ENCODE peak calls at places on chromosome 3, in four cellular contexts. G is astrocyte, I is SK-N-SH, W is tibial artery. T is an unnamed sample.
A peak's percentile ranks its signal among the peaks of the same experiment; 100 is the strongest.

GRCh38 chr3:195855471-195856409 is 44.0 kb upstream of the MUC4 start:
- DNase-seq in G (no peak), I (no peak), W (no peak), T (no peak)

GRCh38 chr3:112360574-112360973 is 27.6 kb downstream of the CD200 start:
- DNase-seq in G (peak; percentile 76), I (no peak), W (no peak), T (no peak)

GRCh38 chr3:183224581-183224980 is 28.5 kb upstream of the B3GNT5 start:
- DNase-seq in G (no peak), I (no peak), W (no peak), T (no peak)

GRCh38 chr3:106206165-106206564 is 337.4 kb upstream of the CBLB start:
- DNase-seq in G (peak; percentile 22), I (no peak), W (no peak), T (no peak)

GRCh38 chr3:183560607-183561006 is 5.1 kb upstream of the KLHL6 start:
- DNase-seq in G (no peak), I (no peak), W (no peak), T (no peak)

GRCh38 chr3:78992830-78993229 is 775.0 kb downstream of the ROBO1 start:
- DNase-seq in G (no peak), I (no peak), W (no peak), T (no peak)

GRCh38 chr3:46860381-46861292 is 2.6 kb downstream of the MYL3 start:
- DNase-seq in G (no peak), I (no peak), W (peak; percentile 18), T (peak; percentile 7)

GRCh38 chr3:114809668-114810413 is 337.2 kb downstream of the ZBTB20 start:
- DNase-seq in G (peak; percentile 8), I (no peak), W (no peak), T (no peak)

GRCh38 chr3:66439666-66440344 is 61.0 kb downstream of the LRIG1 start:
- DNase-seq in G (no peak), I (no peak), W (no peak), T (no peak)

GRCh38 chr3:157174265-157174615 is 14.3 kb upstream of the CCNL1 start:
- DNase-seq in G (no peak), I (no peak), W (no peak), T (peak; percentile 33)

GRCh38 chr3:195715583-195716266 is 5.1 kb upstream of the MUC20 start:
- DNase-seq in G (no peak), I (no peak), W (no peak), T (no peak)

DNA sequence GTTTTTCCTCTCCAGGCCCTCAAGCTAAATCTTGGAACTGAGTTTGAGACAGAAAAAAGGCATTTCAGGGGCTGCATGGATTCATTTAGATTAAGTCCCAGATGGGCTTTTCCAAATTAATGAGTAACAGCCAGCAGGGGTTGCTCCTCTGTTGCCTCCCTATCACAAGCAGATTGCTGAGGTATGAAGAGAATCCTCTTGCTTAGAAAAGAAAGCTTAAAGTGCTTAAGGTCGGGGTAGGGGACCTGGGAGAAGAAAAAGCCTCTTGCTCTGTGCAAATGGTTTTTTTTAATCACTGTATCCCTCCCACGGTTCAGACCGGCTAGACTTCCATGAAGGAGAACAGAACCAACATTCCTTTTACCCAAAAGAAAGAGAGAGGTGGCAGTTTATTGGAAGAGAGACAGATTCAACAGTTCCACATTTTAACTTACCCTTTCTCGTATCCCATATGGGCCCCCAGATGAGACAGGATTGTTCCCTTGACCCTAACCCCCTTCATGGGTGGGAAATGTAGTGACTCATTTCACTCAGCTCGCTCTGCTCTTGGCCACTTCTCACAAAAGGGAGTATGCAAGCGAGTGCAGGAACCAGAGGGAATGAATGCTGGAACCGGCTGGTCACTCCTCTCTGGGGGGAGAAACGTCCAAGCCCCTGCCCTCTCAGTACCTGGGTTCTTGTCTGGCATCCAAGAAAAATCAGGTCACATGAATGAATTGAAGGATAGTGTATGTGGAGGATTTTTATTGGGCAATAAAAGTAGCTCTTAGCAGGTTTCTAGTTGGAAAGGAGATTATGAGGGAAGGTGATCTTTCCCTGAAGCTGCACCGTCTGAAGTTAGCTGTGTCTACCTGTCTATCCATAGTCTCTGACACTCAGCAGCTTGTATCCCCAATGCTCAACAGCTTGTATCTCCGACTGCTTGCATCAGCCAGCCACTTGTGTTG is 745.2 kb downstream of the SI start:
- DNase-seq in G (peak; percentile 13), I (no peak), W (no peak), T (no peak)
- H3K4me3 ChIP-seq in G (no peak overlapping the region), I (no peak overlapping the region), W (no peak overlapping the region), T (no peak overlapping the region)

GRCh38 chr3:58496206-58496605 is 4.3 kb downstream of the KCTD6 start:
- DNase-seq in G (no peak), I (no peak), W (no peak), T (no peak)
- H3K4me1 ChIP-seq in G (peaks cover 30% of the 10 kb centered on the region), I (peaks cover 34% of the 10 kb centered on the region), W (peaks cover 22% of the 10 kb centered on the region), T (peaks cover 9% of the 10 kb centered on the region)

GRCh38 chr3:177440456-177441105 is 243.3 kb upstream of the TBL1XR1 start:
- DNase-seq in G (peak; percentile 51), I (no peak), W (no peak), T (no peak)

GRCh38 chr3:177439729-177440269 is 242.5 kb upstream of the TBL1XR1 start:
- DNase-seq in G (peak; percentile 71), I (no peak), W (no peak), T (no peak)

GRCh38 chr3:177441813-177442646 is 244.7 kb upstream of the TBL1XR1 start:
- DNase-seq in G (peak; percentile 71), I (no peak), W (no peak), T (no peak)

GRCh38 chr3:177443469-177443868 is 246.2 kb upstream of the TBL1XR1 start:
- DNase-seq in G (peak; percentile 73), I (no peak), W (no peak), T (no peak)

GRCh38 chr3:177441281-177441812 is 244.1 kb upstream of the TBL1XR1 start:
- DNase-seq in G (peak; percentile 81), I (no peak), W (no peak), T (no peak)
- H3K4me3 ChIP-seq in G (no peak overlapping the region), I (no peak overlapping the region), W (no peak overlapping the region), T (no peak overlapping the region)

DNA sequence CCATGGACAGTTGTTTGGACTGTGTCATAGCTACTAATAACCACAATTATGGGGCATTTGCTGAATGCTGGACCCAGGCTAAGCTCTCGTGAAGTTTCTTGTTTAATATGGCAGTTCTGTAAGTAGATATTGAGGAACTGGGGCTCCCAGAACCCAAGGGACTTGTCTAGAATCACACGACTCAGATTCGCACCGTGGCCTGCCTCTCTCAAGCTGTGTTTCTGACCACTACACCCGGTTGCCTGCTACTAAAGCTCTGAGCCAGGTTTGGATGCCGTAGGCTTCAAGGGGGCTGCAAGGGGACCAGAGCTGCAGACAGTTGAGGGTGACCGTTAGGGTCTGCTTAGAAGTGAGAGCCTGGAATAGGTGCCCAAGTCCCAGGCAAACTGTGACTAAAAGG is 11.5 kb downstream of the TEX264 start:
- DNase-seq in G (no peak), I (no peak), W (no peak), T (no peak)
- H3K4me1 ChIP-seq in G (peaks cover 28% of the 10 kb centered on the region), I (peaks cover 4% of the 10 kb centered on the region), W (no peaks in the 10 kb centered on the region), T (no peaks in the 10 kb centered on the region)